ENCODE peak calls at places on chromosomes 3 and 15, in six cellular contexts. M is heart left ventricle, Z is AG10803, T is fibroblast of villous mesenchyme, J is uterus, V is GM23338. A is an unnamed sample.

GRCh38 chr3:179266701-179267211 is 15.8 kb upstream of the KCNMB3 start:
- DNase-seq in M (peak), Z (no peak), T (no peak), J (peak), V (no peak), A (no peak)

GRCh38 chr3:45113625-45114050 is 32.5 kb downstream of the CDCP1 start:
- DNase-seq in M (peak), Z (no peak), T (no peak), J (peak), V (no peak), A (no peak)

GRCh38 chr15:64875641-64876223 is 34.0 kb downstream of the PLEKHO2 start:
- DNase-seq in M (no peak), Z (no peak), T (no peak), J (no peak), V (no peak), A (no peak)

GRCh38 chr15:25345943-25346342 is 92.9 kb downstream of the UBE3A start:
- DNase-seq in M (peak), Z (peak), T (peak), J (no peak), V (peak), A (no peak)

GRCh38 chr3:117817103-117817502 is 1107.5 kb downstream of the TUSC7 start:
- DNase-seq in M (no peak), Z (no peak), T (no peak), J (no peak), V (no peak), A (no peak)

GRCh38 chr3:71083726-71084131 is 499.8 kb downstream of the FOXP1 start:
- DNase-seq in M (no peak), Z (no peak), T (no peak), J (no peak), V (no peak), A (no peak)

GRCh38 chr3:195124378-195124985 is 146.5 kb downstream of the XXYLT1 start:
- DNase-seq in M (peak), Z (no peak), T (no peak), J (no peak), V (no peak), A (no peak)

GRCh38 chr3:195068045-195068444 is 202.9 kb downstream of the XXYLT1 start:
- DNase-seq in M (no peak), Z (no peak), T (peak), J (peak), V (no peak), A (no peak)

GRCh38 chr15:58604455-58604923 is 145.0 kb downstream of the ADAM10 start:
- DNase-seq in M (no peak), Z (no peak), T (peak), J (no peak), V (no peak), A (no peak)

GRCh38 chr3:165446555-165446954 is 250.4 kb upstream of the SLITRK3 start:
- DNase-seq in M (no peak), Z (no peak), T (no peak), J (no peak), V (no peak), A (no peak)

GRCh38 chr3:190424478-190425439 is 24.9 kb downstream of the TMEM207 start:
- DNase-seq in M (peak), Z (peak), T (peak), J (peak), V (peak), A (peak)

GRCh38 chr15:48500595-48500994 is 144.9 kb downstream of the FBN1 start:
- DNase-seq in M (no peak), Z (peak), T (no peak), J (no peak), V (no peak), A (no peak)

GRCh38 chr3:53194218-53195065 is 33.4 kb downstream of the PRKCD start:
- DNase-seq in M (no peak), Z (peak), T (peak), J (peak), V (peak), A (no peak)

GRCh38 chr3:61354604-61355003 is 103.4 kb upstream of the FHIT start:
- DNase-seq in M (no peak), Z (no peak), T (no peak), J (no peak), V (no peak), A (no peak)

GRCh38 chr15:76116138-76116885 is 56.5 kb downstream of the TMEM266 start:
- DNase-seq in M (no peak), Z (no peak), T (no peak), J (no peak), V (peak), A (no peak)

GRCh38 chr3:37689645-37690356 is 171.9 kb upstream of the CTDSPL start:
- DNase-seq in M (no peak), Z (no peak), T (no peak), J (no peak), V (no peak), A (no peak)

GRCh38 chr3:139299261-139300132 is 44.3 kb upstream of the MRPS22 start:
- DNase-seq in M (no peak), Z (peak), T (peak), J (no peak), V (peak), A (no peak)

GRCh38 chr15:78944669-78945407 is at the start of gene CTSH:
- DNase-seq in M (peak), Z (peak), T (peak), J (peak), V (peak), A (no peak)

GRCh38 chr3:59456852-59457485 is 407.1 kb upstream of the CFAP20DC start:
- DNase-seq in M (no peak), Z (no peak), T (no peak), J (no peak), V (no peak), A (no peak)

GRCh38 chr3:29186982-29187718 is 93.7 kb upstream of the RBMS3 start:
- DNase-seq in M (no peak), Z (peak), T (peak), J (no peak), V (no peak), A (peak)

GRCh38 chr15:35907507-35907906 is 361.5 kb upstream of the DPH6 start:
- DNase-seq in M (no peak), Z (no peak), T (peak), J (no peak), V (no peak), A (no peak)

GRCh38 chr3:25091938-25092337 is 336.1 kb upstream of the RARB start:
- DNase-seq in M (no peak), Z (no peak), T (no peak), J (no peak), V (no peak), A (no peak)

GRCh38 chr3:185708392-185708791 is 116.5 kb downstream of the IGF2BP2 start:
- DNase-seq in M (no peak), Z (no peak), T (no peak), J (no peak), V (no peak), A (no peak)

GRCh38 chr3:193794002-193794835 is 201.2 kb downstream of the OPA1 start:
- DNase-seq in M (no peak), Z (no peak), T (peak), J (no peak), V (no peak), A (no peak)

GRCh38 chr3:134517796-134518195 is 31.9 kb downstream of the CEP63 start:
- DNase-seq in M (no peak), Z (peak), T (peak), J (no peak), V (no peak), A (no peak)

GRCh38 chr3:40971191-40972168 is 227.8 kb upstream of the CTNNB1 start:
- DNase-seq in M (peak), Z (peak), T (peak), J (peak), V (no peak), A (peak)

GRCh38 chr15:58467722-58468436 is 36.1 kb downstream of the LIPC start:
- DNase-seq in M (no peak), Z (no peak), T (peak), J (no peak), V (no peak), A (no peak)

GRCh38 chr3:189941125-189941524 is 179.6 kb downstream of the P3H2 start:
- DNase-seq in M (no peak), Z (no peak), T (no peak), J (no peak), V (peak), A (no peak)

GRCh38 chr3:195865752-195866151 is 42.6 kb downstream of the TNK2 start:
- DNase-seq in M (no peak), Z (no peak), T (no peak), J (no peak), V (no peak), A (no peak)

GRCh38 chr3:168081171-168081771 is 14.5 kb downstream of the GOLIM4 start:
- DNase-seq in M (no peak), Z (peak), T (no peak), J (no peak), V (no peak), A (no peak)

GRCh38 chr15:67824157-67824899 is 981 bp upstream of the SKOR1 start:
- DNase-seq in M (no peak), Z (no peak), T (no peak), J (no peak), V (peak), A (no peak)

GRCh38 chr15:67823371-67824156 is 1.7 kb upstream of the SKOR1 start:
- DNase-seq in M (no peak), Z (no peak), T (no peak), J (no peak), V (peak), A (no peak)

GRCh38 chr15:67826717-67827560 is 1.6 kb downstream of the SKOR1 start:
- DNase-seq in M (no peak), Z (no peak), T (no peak), J (no peak), V (peak), A (no peak)

GRCh38 chr15:67825880-67826716 is 789 bp downstream of the SKOR1 start:
- DNase-seq in M (no peak), Z (no peak), T (no peak), J (no peak), V (peak), A (no peak)

DNA sequence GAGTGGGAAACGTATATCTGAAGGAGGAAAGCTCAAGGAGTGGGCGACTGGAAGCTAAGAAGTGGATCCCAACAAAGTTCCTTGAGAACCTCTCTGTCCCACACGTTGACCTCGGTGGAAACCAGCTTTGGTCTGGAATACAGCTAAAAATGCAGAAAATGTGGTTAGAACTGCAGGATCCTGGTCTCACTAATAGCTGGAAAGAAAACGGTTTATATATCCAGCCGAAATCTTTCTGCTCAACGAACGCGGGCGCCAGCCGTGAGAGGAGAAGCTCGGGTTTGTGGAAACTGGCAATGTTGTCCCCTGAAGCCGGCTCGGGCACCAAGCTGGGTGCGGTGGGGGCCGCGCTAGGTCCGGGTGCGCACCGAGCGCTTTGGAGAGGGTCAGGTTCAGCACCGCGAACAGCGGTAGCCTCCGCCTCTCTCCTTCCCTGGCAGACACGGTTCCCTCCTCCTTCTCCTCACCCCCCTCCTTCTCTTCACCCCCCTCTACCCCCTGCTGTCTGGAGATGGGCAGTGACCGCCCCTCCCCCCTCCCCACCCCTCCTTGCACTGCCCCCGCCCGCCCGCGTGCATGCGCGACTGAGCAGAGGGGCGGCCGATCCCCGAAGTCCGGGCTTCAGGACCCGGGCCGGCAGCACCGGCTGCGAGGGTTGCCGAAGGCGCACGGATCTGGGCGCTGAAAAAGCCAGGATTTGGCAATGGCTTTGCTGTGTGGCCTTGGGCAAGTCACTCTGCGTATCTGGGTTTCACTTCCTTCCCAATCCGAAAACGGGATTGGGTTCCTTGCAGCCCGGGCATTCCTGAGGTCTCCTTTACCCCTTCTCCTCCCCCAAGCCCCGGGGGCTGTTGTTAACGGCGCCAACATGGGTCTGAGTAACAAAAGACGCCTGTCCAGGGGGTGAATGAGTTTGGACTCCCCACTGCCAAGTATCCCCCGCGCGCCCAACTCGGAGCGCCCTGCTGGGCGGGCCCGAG is at the start of gene SKOR1:
- DNase-seq in M (no peak), Z (peak), T (peak), J (no peak), V (peak), A (no peak)
- H3K4me3 ChIP-seq in M (no peak), Z (peak), T (no peak), J (no peak), V (peak), A (peak)

GRCh38 chr3:141930801-141931200 is 54.4 kb downstream of the ATP1B3 start:
- DNase-seq in M (no peak), Z (no peak), T (no peak), J (peak), V (no peak), A (no peak)
- TF ChIP-seq CTCF in M (no peak), Z (no peak), T (no peak), J (no peak), V (no peak), A (no peak)

GRCh38 chr3:112639451-112640332 is 1.3 kb downstream of the CCDC80 start:
- DNase-seq in M (no peak), Z (peak), T (no peak), J (peak), V (no peak), A (no peak)
- H3K4me3 ChIP-seq in M (peak), Z (peak), T (peak), J (peak), V (no peak), A (peak)

GRCh38 chr15:90597477-90598052 is 67.8 kb downstream of the CRTC3 start:
- DNase-seq in M (no peak), Z (no peak), T (peak), J (no peak), V (no peak), A (no peak)

GRCh38 chr15:90599116-90599515 is 69.4 kb downstream of the CRTC3 start:
- DNase-seq in M (no peak), Z (no peak), T (no peak), J (no peak), V (no peak), A (no peak)

GRCh38 chr15:90596943-90597342 is 67.2 kb downstream of the CRTC3 start:
- DNase-seq in M (no peak), Z (peak), T (no peak), J (no peak), V (no peak), A (no peak)

GRCh38 chr15:90598679-90599078 is 69.0 kb downstream of the CRTC3 start:
- DNase-seq in M (no peak), Z (no peak), T (no peak), J (no peak), V (no peak), A (no peak)

GRCh38 chr15:90598053-90598577 is 68.4 kb downstream of the CRTC3 start:
- DNase-seq in M (peak), Z (peak), T (peak), J (peak), V (peak), A (no peak)
- TF ChIP-seq CTCF in M (no peak), Z (no peak), T (peak), J (no peak), V (peak), A (no peak)